ENCODE peak calls at places on chromosomes 1 and 21, in four cellular contexts. One of them, this sample, is unnamed.

GRCh38 chr1:228343211-228343661 is 63.4 kb downstream of the TRIM11 start:
- DNase-seq in foreskin fibroblast: no peak
- DNase-seq in H7: peak; percentile 41
- DNase-seq in ovary: peak; percentile 11
- DNase-seq in this sample: no peak

GRCh38 chr1:38028105-38028591 is 15.6 kb downstream of the UTP11 start:
- DNase-seq in foreskin fibroblast: peak; percentile 67
- DNase-seq in ovary: no peak
- DNase-seq in H7: peak; percentile 61
- DNase-seq in this sample: peak; percentile 42

GRCh38 chr1:9181990-9182783 is 52.4 kb upstream of the H6PD start:
- DNase-seq in ovary: peak; percentile 72
- DNase-seq in H7: peak; percentile 81
- DNase-seq in foreskin fibroblast: peak; percentile 84
- DNase-seq in this sample: peak; percentile 23

GRCh38 chr1:243628476-243628907 is 221.6 kb downstream of the AKT3 start:
- DNase-seq in foreskin fibroblast: peak; percentile 6
- DNase-seq in ovary: no peak
- DNase-seq in H7: no peak
- DNase-seq in this sample: no peak

GRCh38 chr1:47906009-47906432 is 91.2 kb downstream of the TRABD2B start:
- DNase-seq in ovary: no peak
- DNase-seq in H7: no peak
- DNase-seq in foreskin fibroblast: peak; percentile 77
- DNase-seq in this sample: no peak

GRCh38 chr1:66354311-66354922 is 179.5 kb upstream of the SGIP1 start:
- DNase-seq in H7: no peak
- DNase-seq in foreskin fibroblast: no peak
- DNase-seq in ovary: no peak
- DNase-seq in this sample: peak; percentile 32

GRCh38 chr21:44845418-44846200 is 27.7 kb upstream of the SUMO3 start:
- DNase-seq in H7: peak; percentile 98
- DNase-seq in foreskin fibroblast: peak; percentile 77
- DNase-seq in ovary: no peak
- DNase-seq in this sample: peak; percentile 53

GRCh38 chr21:31660134-31660565 is 657 bp downstream of the SOD1 start:
- DNase-seq in foreskin fibroblast: peak; percentile 61
- DNase-seq in ovary: peak; percentile 71
- DNase-seq in H7: peak; percentile 78
- DNase-seq in this sample: peak; percentile 26

GRCh38 chr1:38095337-38096030 is 48.9 kb upstream of the POU3F1 start:
- DNase-seq in foreskin fibroblast: no peak
- DNase-seq in ovary: no peak
- DNase-seq in H7: no peak
- DNase-seq in this sample: no peak

GRCh38 chr1:108708726-108709660 is 3.7 kb upstream of the FNDC7 start:
- DNase-seq in foreskin fibroblast: no peak
- DNase-seq in H7: peak; percentile 39
- DNase-seq in ovary: no peak
- DNase-seq in this sample: no peak

GRCh38 chr1:202233824-202234223 is 40.2 kb downstream of the LGR6 start:
- DNase-seq in H7: no peak
- DNase-seq in foreskin fibroblast: no peak
- DNase-seq in ovary: no peak
- DNase-seq in this sample: no peak

GRCh38 chr1:55203064-55203463 is 12.1 kb downstream of the USP24 start:
- DNase-seq in H7: no peak
- DNase-seq in foreskin fibroblast: no peak
- DNase-seq in ovary: no peak
- DNase-seq in this sample: no peak

GRCh38 chr1:162179121-162179520 is 109.6 kb downstream of the NOS1AP start:
- DNase-seq in H7: no peak
- DNase-seq in ovary: no peak
- DNase-seq in foreskin fibroblast: no peak
- DNase-seq in this sample: no peak

GRCh38 chr1:207031632-207032258 is 811 bp downstream of the C1orf116 start:
- DNase-seq in H7: no peak
- DNase-seq in foreskin fibroblast: no peak
- DNase-seq in ovary: no peak
- DNase-seq in this sample: no peak

GRCh38 chr21:44263221-44263671 is 1.5 kb upstream of the DNMT3L start:
- DNase-seq in H7: peak; percentile 88
- DNase-seq in foreskin fibroblast: no peak
- DNase-seq in ovary: no peak
- DNase-seq in this sample: no peak

GRCh38 chr1:23369335-23370013 is at the start of gene ZNF436:
- DNase-seq in H7: no peak
- DNase-seq in foreskin fibroblast: peak; percentile 82
- DNase-seq in ovary: peak; percentile 88
- DNase-seq in this sample: peak; percentile 68

GRCh38 chr1:228072658-228073043 is 9.9 kb upstream of the ARF1 start:
- DNase-seq in H7: no peak
- DNase-seq in ovary: no peak
- DNase-seq in foreskin fibroblast: no peak
- DNase-seq in this sample: no peak

GRCh38 chr1:85421179-85421578 is 43.8 kb downstream of the DDAH1 start:
- DNase-seq in H7: no peak
- DNase-seq in foreskin fibroblast: no peak
- DNase-seq in ovary: no peak
- DNase-seq in this sample: no peak

GRCh38 chr1:240399381-240399780 is 212.6 kb downstream of the GREM2 start:
- DNase-seq in foreskin fibroblast: peak; percentile 84
- DNase-seq in H7: no peak
- DNase-seq in ovary: peak; percentile 16
- DNase-seq in this sample: peak; percentile 93

GRCh38 chr1:7549693-7550161 is 221.4 kb upstream of the VAMP3 start:
- DNase-seq in H7: no peak
- DNase-seq in foreskin fibroblast: no peak
- DNase-seq in ovary: no peak
- DNase-seq in this sample: no peak

GRCh38 chr1:24929876-24930702 is at the start of gene RUNX3:
- DNase-seq in H7: peak; percentile 98
- DNase-seq in ovary: no peak
- DNase-seq in foreskin fibroblast: peak; percentile 55
- DNase-seq in this sample: no peak

GRCh38 chr1:6614019-6614952 is 755 bp downstream of the PHF13 start:
- DNase-seq in H7: peak; percentile 97
- DNase-seq in ovary: peak; percentile 85
- DNase-seq in foreskin fibroblast: peak; percentile 75
- DNase-seq in this sample: no peak

GRCh38 chr1:98870959-98871903 is 133.4 kb downstream of the PLPPR5 start:
- DNase-seq in H7: no peak
- DNase-seq in foreskin fibroblast: no peak
- DNase-seq in ovary: no peak
- DNase-seq in this sample: peak; percentile 3

GRCh38 chr1:245686446-245687030 is 531.8 kb downstream of the KIF26B start:
- DNase-seq in H7: no peak
- DNase-seq in foreskin fibroblast: no peak
- DNase-seq in ovary: no peak
- DNase-seq in this sample: no peak

GRCh38 chr1:107739183-107739582 is 225.8 kb downstream of the VAV3 start:
- DNase-seq in ovary: no peak
- DNase-seq in foreskin fibroblast: no peak
- DNase-seq in H7: no peak
- DNase-seq in this sample: no peak